ENCODE peak calls at places on chromosomes 16 and 17, in eight cellular contexts. G is vagina, F is cardiac muscle cell, Q is fibroblast of pulmonary artery, M is heart right ventricle, Z is A549, K is breast epithelium, I is coronary artery. D is an unnamed sample.

GRCh38 chr16:86775401-86775985 is 197.1 kb downstream of the FOXL1 start:
- DNase-seq in G (no peak), K (no peak), I (no peak), Z (no peak), M (no peak), F (no peak), Q (no peak), D (no peak)

GRCh38 chr17:36888236-36888957 is 48.9 kb upstream of the LHX1 start:
- DNase-seq in I (no peak), M (no peak), Q (no peak), F (no peak), Z (no peak), K (no peak), G (no peak), D (no peak)

GRCh38 chr16:9836118-9836736 is 346.0 kb downstream of the GRIN2A start:
- DNase-seq in Z (no peak), I (no peak), Q (peak; percentile 39), G (no peak), F (peak; percentile 83), K (no peak), M (peak; percentile 25), D (peak; percentile 57)

GRCh38 chr17:74096456-74096855 is 107.0 kb upstream of the RPL38 start:
- DNase-seq in M (no peak), Z (no peak), Q (no peak), G (no peak), K (no peak), I (no peak), F (no peak), D (no peak)

GRCh38 chr16:14373406-14373805 is 256.7 kb downstream of the PARN start:
- DNase-seq in G (no peak), M (no peak), K (no peak), I (no peak), Z (no peak), Q (no peak), F (no peak), D (no peak)

GRCh38 chr17:79985361-79985760 is 50.3 kb downstream of the TBC1D16 start:
- DNase-seq in Z (no peak), I (no peak), K (no peak), F (no peak), G (no peak), M (no peak), Q (no peak), D (no peak)

GRCh38 chr17:57553525-57553924 is 191.6 kb downstream of the CCDC182 start:
- DNase-seq in F (no peak), Q (peak; percentile 75), K (no peak), I (no peak), G (no peak), Z (no peak), M (no peak), D (no peak)

GRCh38 chr16:68257251-68257905 is 6.9 kb upstream of the SLC7A6 start:
- DNase-seq in Q (no peak), Z (no peak), I (no peak), K (no peak), G (no peak), F (no peak), M (no peak), D (no peak)

GRCh38 chr17:57861737-57862409 is 12.0 kb upstream of the MRPS23 start:
- DNase-seq in Q (no peak), K (no peak), F (peak; percentile 49), Z (peak; percentile 69), M (peak; percentile 59), I (no peak), G (no peak), D (no peak)

DNA sequence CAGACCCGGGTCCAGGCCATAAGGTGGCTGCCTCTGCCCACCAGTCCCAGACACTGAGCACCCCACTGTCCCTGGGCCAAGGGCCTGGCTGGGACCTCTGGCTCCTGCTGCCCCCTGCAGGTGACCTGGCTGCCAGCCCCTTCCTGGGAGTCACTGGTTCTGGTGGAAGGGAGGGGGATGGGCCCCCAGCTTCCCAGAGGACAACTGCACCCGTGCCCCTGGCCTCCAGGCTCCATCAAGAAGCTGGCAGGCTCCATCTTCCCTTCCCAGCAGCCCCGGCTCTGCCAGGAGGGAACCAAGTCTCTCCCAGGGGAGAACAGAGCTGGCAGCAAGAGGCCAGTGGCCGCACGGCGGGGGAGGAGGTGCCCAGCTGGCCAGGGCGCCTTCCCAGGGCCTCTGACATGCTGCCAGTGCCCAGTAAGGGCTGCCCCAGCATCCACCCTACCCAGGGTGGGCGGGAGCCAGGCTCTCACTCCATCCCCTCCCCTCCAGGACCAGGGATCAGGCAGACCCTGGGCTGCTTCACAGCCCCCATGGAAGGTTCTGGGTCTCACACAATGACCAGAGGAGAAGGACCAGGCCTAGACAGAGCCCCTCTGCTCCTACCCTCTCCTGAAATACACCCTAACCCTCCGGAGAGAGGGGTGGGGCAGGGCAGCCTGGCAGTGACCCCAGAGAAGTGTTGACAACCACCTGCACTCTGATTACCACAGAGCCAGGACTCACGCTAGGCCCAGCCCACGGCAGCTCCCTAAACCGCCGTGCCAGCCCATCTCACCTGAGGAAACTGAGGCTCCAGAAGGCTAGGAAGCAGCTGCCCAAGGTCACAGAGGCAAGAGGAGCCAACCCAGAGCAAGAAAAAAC is 3.6 kb downstream of the CLUH start:
- DNase-seq in K (no peak), I (peak; percentile 85), Q (no peak), Z (peak; percentile 76), M (peak; percentile 81), F (peak; percentile 67), G (no peak), D (peak; percentile 39)
- TF ChIP-seq CTCF in K (peak; percentile 21), I (no peak), Q (peak; percentile 40), Z (peak; percentile 41), M (peak; percentile 66), F (peak; percentile 45), G (no peak), D (peak; percentile 48)

GRCh38 chr16:56956756-56957155 is 5.0 kb upstream of the CETP start:
- DNase-seq in K (no peak), I (no peak), F (no peak), G (no peak), Q (no peak), M (no peak), Z (no peak), D (no peak)
- TF ChIP-seq CTCF in K (no peak), I (no peak), F (no peak), G (no peak), Q (peak; percentile 19), M (no peak), Z (no peak), D (peak; percentile 17)

GRCh38 chr16:75238132-75238852 is 13.1 kb downstream of the BCAR1 start:
- DNase-seq in I (peak; percentile 95), M (peak; percentile 83), K (peak; percentile 57), G (no peak), F (peak; percentile 90), Z (no peak), Q (peak; percentile 85), D (peak; percentile 51)

GRCh38 chr16:75237398-75238131 is 13.9 kb downstream of the BCAR1 start:
- DNase-seq in I (no peak), Q (no peak), M (no peak), Z (no peak), G (no peak), F (no peak), K (no peak), D (no peak)

GRCh38 chr16:75239463-75240122 is 11.8 kb downstream of the BCAR1 start:
- DNase-seq in F (no peak), Q (no peak), I (no peak), K (no peak), M (no peak), G (no peak), Z (no peak), D (no peak)

GRCh38 chr16:75236736-75237397 is 14.6 kb downstream of the BCAR1 start:
- DNase-seq in F (no peak), Q (no peak), G (no peak), M (no peak), Z (no peak), K (no peak), I (no peak), D (no peak)

GRCh38 chr16:75238853-75239371 is 12.5 kb downstream of the BCAR1 start:
- DNase-seq in K (no peak), M (peak; percentile 20), I (no peak), Q (no peak), G (no peak), Z (no peak), F (no peak), D (no peak)
- TF ChIP-seq CTCF in K (peak; percentile 19), M (peak; percentile 15), I (no peak), Q (peak; percentile 20), G (no peak), Z (no peak), F (peak; percentile 13), D (peak; percentile 16)

DNA sequence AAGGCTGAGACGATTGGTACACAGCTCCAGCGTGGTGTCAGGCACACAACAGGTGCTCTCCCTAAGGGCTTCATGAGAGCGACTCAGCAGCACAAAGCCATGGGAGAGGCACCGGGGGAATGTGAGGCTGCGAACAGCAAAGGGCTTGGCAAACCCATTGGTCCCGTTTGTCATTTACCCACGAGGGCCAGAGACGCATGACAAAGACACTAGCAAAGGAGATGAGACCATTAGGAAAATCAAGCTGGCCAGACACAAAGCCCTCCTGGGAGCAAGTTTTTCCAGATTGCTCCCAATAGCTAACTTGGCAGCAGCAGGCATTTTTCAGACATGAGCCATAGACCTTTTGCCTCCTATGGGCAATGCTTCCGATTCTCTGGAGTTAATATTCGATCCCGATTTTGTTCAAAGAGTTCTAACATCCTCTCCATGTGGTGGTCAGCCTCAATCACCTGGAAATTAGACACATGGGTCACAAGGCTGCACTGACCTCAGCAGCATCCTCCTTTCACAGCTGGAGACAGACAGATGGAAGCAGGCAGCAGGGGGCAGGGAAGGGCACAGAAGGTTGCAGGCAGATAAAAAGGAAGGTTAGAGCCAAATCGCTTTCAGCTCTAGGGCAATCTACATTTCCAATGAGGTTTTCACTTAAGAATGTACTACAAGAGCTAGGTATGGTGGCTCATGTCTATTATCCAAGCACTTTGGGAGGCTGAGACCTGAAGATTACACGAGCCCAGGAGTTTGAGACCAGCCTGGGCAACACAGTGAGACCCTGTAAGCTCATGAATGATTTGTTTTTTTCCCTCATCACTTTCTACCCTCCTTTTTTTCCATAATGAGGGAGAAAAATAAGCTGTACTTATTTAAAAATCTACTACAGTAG is 38.1 kb downstream of the TK2 start:
- DNase-seq in Q (peak; percentile 74), M (no peak), G (no peak), Z (peak; percentile 64), I (peak; percentile 76), K (peak; percentile 77), F (no peak), D (no peak)
- TF ChIP-seq CTCF in Q (no peak), M (peak; percentile 27), G (no peak), Z (no peak), I (no peak), K (no peak), F (peak; percentile 10), D (no peak)

GRCh38 chr17:64661981-64662773 is at the start of gene SMURF2:
- DNase-seq in Q (peak; percentile 60), I (peak; percentile 88), F (peak; percentile 91), K (peak; percentile 70), G (no peak), Z (peak; percentile 89), M (peak; percentile 80), D (peak; percentile 69)
- TF ChIP-seq CTCF in Q (no peak), I (no peak), F (no peak), K (peak; percentile 19), G (no peak), Z (no peak), M (peak; percentile 24), D (peak; percentile 16)